ENCODE peak calls at places on chromosome 1, in four cellular contexts. J, D, G and B are unnamed samples.

GRCh38 chr1:235935506-235936224 is 69.0 kb upstream of the LYST start:
- DNase-seq in J (no peak), G (no peak), D (no peak), B (no peak)

GRCh38 chr1:54959241-54959640 is 21.2 kb upstream of the TMEM61 start:
- DNase-seq in D (no peak), J (no peak), G (no peak), B (no peak)

GRCh38 chr1:85339089-85339488 is 62.7 kb upstream of the BCL10 start:
- DNase-seq in J (no peak), G (no peak), D (no peak), B (no peak)

GRCh38 chr1:203519053-203519770 is 25.3 kb downstream of the OPTC start:
- DNase-seq in D (no peak), G (no peak), J (no peak), B (peak; percentile 18)

GRCh38 chr1:234676103-234676594 is 66.2 kb upstream of the IRF2BP2 start:
- DNase-seq in J (peak; percentile 82), D (peak; percentile 68), G (peak; percentile 70), B (peak; percentile 90)

GRCh38 chr1:41245659-41246058 is 3.6 kb upstream of the SCMH1 start:
- DNase-seq in J (no peak), D (no peak), G (no peak), B (peak; percentile 64)

GRCh38 chr1:47630346-47630745 is 192.5 kb downstream of the FOXD2 start:
- DNase-seq in G (no peak), J (no peak), D (no peak), B (no peak)

GRCh38 chr1:224340711-224341384 is 10.9 kb upstream of the NVL start:
- DNase-seq in J (no peak), D (peak; percentile 21), G (no peak), B (peak; percentile 58)

GRCh38 chr1:38020361-38020760 is 7.8 kb downstream of the UTP11 start:
- DNase-seq in G (no peak), J (no peak), D (no peak), B (no peak)

GRCh38 chr1:107277022-107277421 is 136.2 kb downstream of the NTNG1 start:
- DNase-seq in J (peak; percentile 6), G (peak; percentile 20), D (peak; percentile 57), B (peak; percentile 38)

GRCh38 chr1:91166106-91166712 is 144.4 kb upstream of the ZNF644 start:
- DNase-seq in D (peak; percentile 55), G (no peak), J (peak; percentile 23), B (peak; percentile 71)

GRCh38 chr1:213429642-213430041 is 378.6 kb downstream of the RPS6KC1 start:
- DNase-seq in J (no peak), D (no peak), G (no peak), B (no peak)

GRCh38 chr1:229368347-229368746 is 25.5 kb upstream of the CCSAP start:
- DNase-seq in G (no peak), J (no peak), D (no peak), B (no peak)

GRCh38 chr1:87495147-87495546 is 166.5 kb downstream of the LMO4 start:
- DNase-seq in J (no peak), D (no peak), G (no peak), B (peak; percentile 83)

GRCh38 chr1:34083974-34084373 is 81.1 kb downstream of the CSMD2 start:
- DNase-seq in J (no peak), D (no peak), G (no peak), B (no peak)